ENCODE peak calls at places on chromosomes 13 and 19, in seven cellular contexts. Y is caudate nucleus; R is substantia nigra; P is T-helper 1 cell; G is ACHN; D is mucosa of descending colon; S is stimulated activated CD4-positive, alpha-beta T cell treated with anti-CD3 and anti-CD28 coated beads, Interleukin-12 subunit alpha, Interleukin-12 subunit beta, amount 100 ng/mL, for 24 hours. H is an unnamed sample.

GRCh38 chr13:46595136-46595917 is 42.4 kb downstream of the LRCH1 start:
- DNase-seq in Y (no peak), R (no peak), P (no peak), G (no peak), D (no peak), S (no peak), H (no peak)

GRCh38 chr19:44745386-44745831 is 3.1 kb upstream of the BCL3 start:
- DNase-seq in Y (no peak), R (no peak), P (no peak), G (peak), D (peak), S (no peak), H (no peak)

GRCh38 chr19:17532557-17532956 is 21.1 kb downstream of the PGLS start:
- DNase-seq in Y (no peak), R (no peak), P (no peak), G (no peak), D (no peak), S (no peak), H (no peak)

GRCh38 chr19:44820648-44821609 is 12.0 kb downstream of the BCAM start:
- DNase-seq in Y (no peak), R (no peak), P (no peak), G (no peak), D (no peak), S (no peak), H (no peak)

GRCh38 chr19:17755977-17756670 is 4.8 kb downstream of the FCHO1 start:
- DNase-seq in Y (peak), R (peak), P (peak), G (no peak), D (peak), S (no peak), H (peak)

GRCh38 chr19:19004144-19004543 is 29.2 kb downstream of the SUGP2 start:
- DNase-seq in Y (no peak), R (no peak), P (no peak), G (no peak), D (no peak), S (no peak), H (no peak)

GRCh38 chr13:82766732-82767321 is 1115.4 kb downstream of the SLITRK1 start:
- DNase-seq in Y (no peak), R (no peak), P (no peak), G (no peak), D (no peak), S (no peak), H (no peak)

GRCh38 chr13:111646464-111646855 is 326.0 kb downstream of the TEX29 start:
- DNase-seq in Y (no peak), R (no peak), P (no peak), G (no peak), D (no peak), S (no peak), H (no peak)

GRCh38 chr19:4497770-4498389 is 20.4 kb downstream of the PLIN4 start:
- DNase-seq in Y (no peak), R (no peak), P (no peak), G (no peak), D (no peak), S (no peak), H (no peak)

GRCh38 chr13:50990540-50991506 is 81.2 kb downstream of the RNASEH2B start:
- DNase-seq in Y (peak), R (peak), P (no peak), G (no peak), D (no peak), S (no peak), H (peak)

GRCh38 chr13:112905619-112905989 is 63.4 kb upstream of the MCF2L start:
- DNase-seq in Y (no peak), R (no peak), P (no peak), G (no peak), D (no peak), S (no peak), H (no peak)

GRCh38 chr19:11152318-11153062 is 3.1 kb downstream of the SPC24 start:
- DNase-seq in Y (no peak), R (no peak), P (no peak), G (peak), D (peak), S (no peak), H (no peak)

GRCh38 chr19:46412034-46412982 is 1.1 kb downstream of the CCDC8 start:
- DNase-seq in Y (no peak), R (no peak), P (no peak), G (no peak), D (no peak), S (no peak), H (no peak)

GRCh38 chr13:32390048-32390447 is 37.9 kb downstream of the N4BP2L1 start:
- DNase-seq in Y (no peak), R (no peak), P (no peak), G (no peak), D (no peak), S (no peak), H (no peak)

GRCh38 chr19:9456018-9456689 is 20.8 kb upstream of the ZNF266 start:
- DNase-seq in Y (no peak), R (no peak), P (no peak), G (no peak), D (no peak), S (no peak), H (no peak)

GRCh38 chr19:30219682-30220081 is 152.5 kb upstream of the ZNF536 start:
- DNase-seq in Y (no peak), R (no peak), P (no peak), G (no peak), D (no peak), S (no peak), H (no peak)

GRCh38 chr13:35741657-35742056 is 265.2 kb upstream of the MAB21L1 start:
- DNase-seq in Y (no peak), R (no peak), P (no peak), G (no peak), D (no peak), S (no peak), H (no peak)

GRCh38 chr13:36766295-36766694 is 52.7 kb upstream of the RFXAP start:
- DNase-seq in Y (no peak), R (no peak), P (no peak), G (peak), D (no peak), S (no peak), H (no peak)

GRCh38 chr19:55592391-55593090 is 6.8 kb downstream of the FIZ1 start:
- DNase-seq in Y (no peak), R (no peak), P (no peak), G (no peak), D (no peak), S (no peak), H (no peak)

GRCh38 chr19:55467236-55468053 is 2.9 kb upstream of the C19orf85 start:
- DNase-seq in Y (peak), R (peak), P (peak), G (peak), D (peak), S (peak), H (no peak)

GRCh38 chr13:36965767-36966166 is 33.4 kb downstream of the ALG5 start:
- DNase-seq in Y (no peak), R (no peak), P (no peak), G (peak), D (no peak), S (no peak), H (no peak)

GRCh38 chr19:5987077-5987818 is 9.3 kb upstream of the RANBP3 start:
- DNase-seq in Y (peak), R (peak), P (peak), G (peak), D (peak), S (peak), H (peak)

GRCh38 chr13:40434516-40435397 is 231.7 kb downstream of the FOXO1 start:
- DNase-seq in Y (no peak), R (no peak), P (no peak), G (no peak), D (no peak), S (no peak), H (no peak)

GRCh38 chr19:41531438-41532311 is 44.3 kb upstream of the CEACAM21 start:
- DNase-seq in Y (no peak), R (no peak), P (peak), G (peak), D (peak), S (peak), H (peak)

GRCh38 chr19:34237283-34237682 is 17.1 kb upstream of the GARRE1 start:
- DNase-seq in Y (no peak), R (no peak), P (no peak), G (no peak), D (no peak), S (no peak), H (no peak)

GRCh38 chr19:49609499-49610092 is 18.6 kb downstream of the PRR12 start:
- DNase-seq in Y (no peak), R (no peak), P (no peak), G (no peak), D (no peak), S (no peak), H (no peak)

GRCh38 chr13:34682406-34682805 is 259.7 kb upstream of the NBEA start:
- DNase-seq in Y (no peak), R (no peak), P (no peak), G (no peak), D (no peak), S (no peak), H (no peak)

GRCh38 chr13:70812481-70812880 is 704.2 kb upstream of the KLHL1 start:
- DNase-seq in Y (no peak), R (no peak), P (no peak), G (no peak), D (no peak), S (no peak), H (no peak)

GRCh38 chr13:80577951-80578670 is 237.2 kb upstream of the SPRY2 start:
- DNase-seq in Y (no peak), R (no peak), P (no peak), G (no peak), D (no peak), S (no peak), H (no peak)

GRCh38 chr19:3351702-3352447 is 14.5 kb upstream of the NFIC start:
- DNase-seq in Y (no peak), R (no peak), P (no peak), G (no peak), D (no peak), S (no peak), H (no peak)

GRCh38 chr19:49801966-49802661 is 11.0 kb downstream of the FUZ start:
- DNase-seq in Y (peak), R (peak), P (no peak), G (peak), D (peak), S (no peak), H (peak)

GRCh38 chr19:262125-262524 is 29.1 kb downstream of the PLPP2 start:
- DNase-seq in Y (no peak), R (no peak), P (no peak), G (no peak), D (no peak), S (no peak), H (no peak)

GRCh38 chr19:5083547-5083965 is 114.6 kb downstream of the KDM4B start:
- DNase-seq in Y (no peak), R (no peak), P (no peak), G (no peak), D (no peak), S (no peak), H (no peak)

GRCh38 chr19:13849991-13850909 is 26.7 kb upstream of the NANOS3 start:
- DNase-seq in Y (peak), R (peak), P (no peak), G (peak), D (peak), S (no peak), H (peak)

GRCh38 chr13:93794197-93794885 is 567.7 kb downstream of the GPC6 start:
- DNase-seq in Y (no peak), R (no peak), P (no peak), G (no peak), D (no peak), S (peak), H (no peak)

GRCh38 chr19:10191347-10191746 is 3.4 kb downstream of the DNMT1 start:
- DNase-seq in Y (no peak), R (no peak), P (no peak), G (no peak), D (no peak), S (no peak), H (no peak)